ENCODE peak calls at places on chromosomes 5 and 9, in four cellular contexts. X, R, U and Q are unnamed samples.
A peak's percentile ranks its signal among the peaks of the same experiment; 100 is the strongest.

GRCh38 chr5:132303589-132303988 is 9.4 kb downstream of the SLC22A4 start:
- DNase-seq in R (no peak), X (no peak), U (no peak), Q (no peak)

GRCh38 chr5:61823796-61824195 is 482.2 kb upstream of the KIF2A start:
- DNase-seq in X (no peak), U (no peak), R (no peak), Q (no peak)

GRCh38 chr9:118104385-118104784 is 400.2 kb downstream of the TLR4 start:
- DNase-seq in U (no peak), X (no peak), R (no peak), Q (no peak)

GRCh38 chr9:133403766-133404439 is 13.9 kb downstream of the REXO4 start:
- DNase-seq in X (no peak), U (no peak), R (peak; percentile 22), Q (no peak)

GRCh38 chr9:132114102-132114707 is 34.5 kb upstream of the MED27 start:
- DNase-seq in X (peak; percentile 69), R (peak; percentile 45), U (peak; percentile 62), Q (no peak)

GRCh38 chr5:81007637-81008027 is 47.5 kb downstream of the RASGRF2 start:
- DNase-seq in R (no peak), U (no peak), X (no peak), Q (no peak)

GRCh38 chr5:36701085-36701691 is 94.8 kb downstream of the SLC1A3 start:
- DNase-seq in R (no peak), U (no peak), X (no peak), Q (no peak)

GRCh38 chr9:37974506-37975173 is 70.7 kb upstream of the SLC25A51 start:
- DNase-seq in X (no peak), R (no peak), U (no peak), Q (no peak)

GRCh38 chr9:107584186-107584585 is 94.6 kb upstream of the KLF4 start:
- DNase-seq in U (peak; percentile 1), R (no peak), X (no peak), Q (no peak)

GRCh38 chr9:135074354-135075233 is 12.9 kb upstream of the OLFM1 start:
- DNase-seq in X (peak; percentile 49), R (no peak), U (peak; percentile 48), Q (peak; percentile 45)

GRCh38 chr9:121734465-121734864 is 83.0 kb downstream of the DAB2IP start:
- DNase-seq in X (no peak), U (no peak), R (no peak), Q (no peak)

GRCh38 chr5:139919308-139919707 is 123.7 kb downstream of the PSD2 start:
- DNase-seq in R (peak; percentile 30), U (no peak), X (no peak), Q (no peak)

GRCh38 chr5:135038829-135039525 is 4.9 kb upstream of the PITX1 start:
- DNase-seq in U (no peak), X (no peak), R (no peak), Q (no peak)

GRCh38 chr9:110443878-110444245 is 106.2 kb upstream of the TXNDC8 start:
- DNase-seq in X (no peak), U (no peak), R (peak; percentile 90), Q (no peak)

GRCh38 chr5:38807570-38808461 is 38.0 kb upstream of the OSMR start:
- DNase-seq in X (no peak), U (no peak), R (peak; percentile 80), Q (no peak)

GRCh38 chr9:125932012-125932411 is 184.8 kb downstream of the PBX3 start:
- DNase-seq in R (peak; percentile 99), X (no peak), U (no peak), Q (no peak)

GRCh38 chr5:56585973-56586740 is 229.2 kb upstream of the MAP3K1 start:
- DNase-seq in X (no peak), R (no peak), U (peak; percentile 69), Q (peak; percentile 65)

GRCh38 chr5:9363026-9363793 is 182.7 kb downstream of the SEMA5A start:
- DNase-seq in R (no peak), X (no peak), U (no peak), Q (no peak)

GRCh38 chr9:32741706-32742105 is 41.6 kb upstream of the TMEM215 start:
- DNase-seq in X (no peak), U (no peak), R (no peak), Q (no peak)

DNA sequence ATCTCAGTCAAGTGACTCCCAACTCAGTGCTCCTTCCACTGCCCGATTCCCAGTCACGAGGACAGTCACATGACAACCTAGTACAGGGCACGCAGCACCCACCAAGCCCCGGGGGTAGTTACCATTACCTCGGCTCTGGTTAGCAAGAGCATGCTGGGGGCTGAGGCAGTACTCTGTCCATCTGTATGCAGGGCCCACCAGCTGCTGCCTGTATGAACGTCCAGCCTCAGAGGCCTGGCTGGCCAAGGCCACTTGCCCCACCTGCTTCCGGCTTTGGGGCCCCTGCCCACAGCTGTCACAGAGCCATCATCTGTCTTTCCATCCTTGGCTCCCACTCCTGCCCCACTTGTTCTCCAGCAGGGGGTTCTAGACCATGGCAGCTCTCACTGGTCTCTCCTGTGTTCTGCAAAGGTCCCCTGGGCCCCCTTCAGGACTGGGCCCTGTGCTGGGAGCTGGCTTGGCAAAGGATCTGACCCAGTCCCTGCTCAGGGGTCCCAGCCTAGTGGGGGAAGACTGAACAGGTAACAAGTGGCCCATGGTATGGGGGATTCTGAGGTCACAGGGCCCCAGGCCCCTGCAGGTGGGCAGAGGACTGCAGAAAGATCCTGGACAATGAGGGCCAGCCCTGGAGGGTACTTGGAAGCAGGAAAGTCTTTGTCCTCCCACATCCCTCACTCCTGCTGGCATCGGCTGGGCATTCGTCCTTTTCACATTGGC is 3.3 kb downstream of the RPL35 start:
- DNase-seq in U (no peak), X (no peak), R (no peak), Q (no peak)
- TF ChIP-seq CTCF in U (no peak), X (no peak), R (no peak), Q (no peak)

DNA sequence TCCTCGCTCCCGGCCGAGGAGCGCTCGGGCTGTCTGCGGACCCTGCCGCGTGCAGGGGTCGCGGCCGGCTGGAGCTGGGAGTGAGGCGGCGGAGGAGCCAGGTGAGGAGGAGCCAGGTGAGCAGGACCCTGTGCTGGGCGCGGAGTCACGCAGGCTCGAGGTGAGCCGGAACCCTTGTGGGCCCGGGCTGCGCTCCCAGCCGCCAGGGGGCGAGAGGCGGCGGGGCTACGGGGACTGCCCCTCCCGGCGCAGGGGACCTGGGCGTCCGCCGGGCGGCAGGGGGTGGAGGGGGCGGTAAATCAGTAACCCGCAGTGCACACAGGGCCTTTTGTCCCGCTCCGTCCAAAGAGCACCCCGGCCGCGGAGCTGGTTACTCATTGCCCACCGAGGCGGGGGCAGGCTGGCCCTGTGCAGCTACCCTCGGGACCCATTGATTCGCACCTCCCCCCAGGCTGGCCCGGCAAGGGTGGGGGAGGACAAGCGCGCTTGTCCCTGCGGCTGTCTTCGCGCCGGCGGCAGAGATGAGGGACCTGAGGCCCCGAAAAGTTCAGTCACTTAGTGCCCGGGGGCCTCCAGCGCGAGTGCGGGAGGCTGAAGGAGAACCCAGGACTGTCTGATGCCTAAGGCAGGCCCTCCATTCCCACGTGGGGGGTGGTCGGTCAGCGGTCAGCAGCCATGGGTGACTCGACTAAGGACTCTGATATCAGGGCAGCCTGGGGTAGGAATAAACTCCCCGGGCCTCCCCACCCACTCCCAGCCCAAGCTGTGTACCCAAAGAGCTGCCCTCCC is 397 bp downstream of the FGFR4 start:
- DNase-seq in R (no peak), U (no peak), X (no peak), Q (no peak)
- TF ChIP-seq CTCF in R (no peak), U (peak; percentile 21), X (peak; percentile 49), Q (peak; percentile 50)

GRCh38 chr5:5342784-5343183 is 79.7 kb upstream of the ICE1 start:
- DNase-seq in X (no peak), R (peak; percentile 91), U (no peak), Q (no peak)

GRCh38 chr5:5341531-5342292 is 80.8 kb upstream of the ICE1 start:
- DNase-seq in U (no peak), X (no peak), R (peak; percentile 79), Q (no peak)

GRCh38 chr5:5343581-5343980 is 78.9 kb upstream of the ICE1 start:
- DNase-seq in U (no peak), R (no peak), X (no peak), Q (no peak)

GRCh38 chr5:5339257-5339656 is 83.2 kb upstream of the ICE1 start:
- DNase-seq in U (no peak), R (no peak), X (no peak), Q (no peak)

DNA sequence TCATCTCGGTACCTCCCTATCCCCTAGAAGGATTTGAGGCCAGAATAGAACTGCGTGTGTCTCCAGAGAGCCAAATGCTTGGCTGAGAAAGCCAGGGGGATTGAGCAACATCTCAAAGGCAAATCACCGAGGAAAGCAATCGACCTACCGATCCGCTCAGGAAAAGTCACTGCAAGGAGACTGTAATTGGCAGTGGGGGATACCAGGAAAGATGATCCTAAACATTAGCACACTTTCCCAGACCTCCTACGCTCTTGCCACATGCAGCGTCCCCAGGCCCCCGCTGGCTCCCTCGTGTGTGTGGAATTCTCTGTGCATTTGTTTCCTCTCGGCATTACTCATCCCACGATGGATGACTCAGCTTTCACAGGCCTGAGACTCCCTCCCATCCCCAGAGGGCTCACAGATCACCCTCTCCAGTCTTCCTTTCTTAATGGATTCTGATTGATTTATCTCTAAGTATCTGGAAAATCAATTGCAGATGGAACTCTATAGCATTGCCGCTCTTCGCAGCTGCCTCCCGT is 82.2 kb upstream of the ICE1 start:
- DNase-seq in X (no peak), R (peak; percentile 99), U (peak; percentile 88), Q (no peak)
- TF ChIP-seq CTCF in X (no peak), R (peak; percentile 70), U (peak; percentile 53), Q (no peak)

DNA sequence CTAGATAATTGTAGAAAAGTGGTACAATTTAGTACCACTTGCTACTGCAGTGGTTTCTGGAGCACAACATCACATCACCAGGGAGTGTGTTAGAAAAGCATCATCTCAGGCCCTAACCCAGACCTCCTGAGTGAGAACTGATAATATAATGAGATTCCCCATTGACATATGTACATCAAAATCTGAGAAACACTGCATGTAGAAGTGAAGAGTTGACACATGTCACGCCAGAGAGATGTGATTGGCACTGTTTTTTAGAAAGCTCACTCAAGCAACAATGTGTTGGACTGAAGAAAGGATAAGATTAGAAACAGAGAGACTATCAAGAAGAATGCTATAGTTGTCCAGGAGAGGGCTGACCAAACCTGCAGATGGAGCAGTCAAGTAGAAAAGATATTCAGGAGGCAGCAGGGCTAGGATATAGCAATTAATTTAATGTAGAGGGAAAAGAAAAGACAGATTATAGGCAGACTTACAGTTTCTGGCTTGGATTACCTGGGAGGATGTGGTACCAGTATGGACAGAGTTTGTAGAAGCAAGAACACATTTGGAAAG is 324.4 kb upstream of the ADAMTSL1 start:
- DNase-seq in U (no peak), X (no peak), R (peak; percentile 2), Q (no peak)
- TF ChIP-seq CTCF in U (no peak), X (no peak), R (no peak), Q (no peak)

DNA sequence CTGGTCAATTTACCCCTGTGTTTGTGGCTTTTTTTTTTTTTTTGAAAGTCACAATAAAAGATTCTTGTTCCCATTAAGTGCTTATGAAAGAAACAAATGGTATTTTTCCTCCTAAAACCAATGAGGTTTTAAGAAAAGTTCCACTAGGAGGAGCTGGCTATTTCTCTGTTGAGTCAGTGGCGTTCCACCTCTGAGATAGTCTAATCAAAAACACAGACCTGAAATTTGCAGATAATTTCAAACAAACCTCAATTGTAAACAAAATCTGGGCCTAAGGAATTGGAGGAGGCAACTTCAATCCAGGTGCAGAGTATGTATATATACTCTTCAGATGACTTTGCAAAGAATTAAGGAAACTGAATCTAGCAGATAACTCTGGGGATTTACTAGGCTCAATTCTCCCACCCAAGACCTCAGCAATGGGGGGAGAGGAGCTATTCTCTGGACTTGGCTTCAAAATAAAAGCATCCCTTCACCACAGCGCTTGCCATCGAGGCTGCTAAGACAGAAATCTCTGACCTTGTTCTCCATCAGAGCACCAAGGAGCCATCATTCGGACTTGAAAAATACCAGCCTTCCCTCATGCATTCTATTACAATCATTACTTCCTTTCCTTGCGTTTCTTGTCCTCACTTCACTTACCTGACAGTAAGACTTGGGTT is 52.4 kb downstream of the FANCC start:
- DNase-seq in X (no peak), R (peak; percentile 56), U (no peak), Q (no peak)
- TF ChIP-seq CTCF in X (peak; percentile 15), R (peak; percentile 57), U (peak; percentile 35), Q (peak; percentile 33)

GRCh38 chr5:141906972-141907371 is 16.7 kb upstream of the DELE1 start:
- DNase-seq in R (no peak), X (no peak), U (no peak), Q (no peak)
- TF ChIP-seq CTCF in R (no peak), X (no peak), U (no peak), Q (no peak)